ENCODE peak calls at places on chromosomes 13 and 19, in four cellular contexts. One of them, this sample, is unnamed.

GRCh38 chr19:43779820-43780219 is 953 bp downstream of the KCNN4 start:
- DNase-seq in sigmoid colon: no peak
- DNase-seq in breast epithelium: no peak
- DNase-seq in HCT116: no peak
- DNase-seq in this sample: no peak

GRCh38 chr13:37386276-37386675 is 212.3 kb downstream of the POSTN start:
- DNase-seq in breast epithelium: no peak
- DNase-seq in HCT116: no peak
- DNase-seq in sigmoid colon: no peak
- DNase-seq in this sample: no peak

GRCh38 chr13:43205421-43205820 is 182.0 kb downstream of the DNAJC15 start:
- DNase-seq in HCT116: no peak
- DNase-seq in sigmoid colon: no peak
- DNase-seq in breast epithelium: no peak
- DNase-seq in this sample: no peak

GRCh38 chr13:48398450-48399095 is 14.3 kb downstream of the LPAR6 start:
- DNase-seq in breast epithelium: no peak
- DNase-seq in sigmoid colon: no peak
- DNase-seq in HCT116: no peak
- DNase-seq in this sample: no peak

GRCh38 chr13:110331362-110331761 is 24.3 kb downstream of the COL4A2 start:
- DNase-seq in HCT116: no peak
- DNase-seq in breast epithelium: peak; percentile 14
- DNase-seq in sigmoid colon: peak; percentile 63
- DNase-seq in this sample: no peak

GRCh38 chr13:23656637-23657036 is 86.4 kb downstream of the TNFRSF19 start:
- DNase-seq in breast epithelium: no peak
- DNase-seq in HCT116: no peak
- DNase-seq in sigmoid colon: no peak
- DNase-seq in this sample: no peak

GRCh38 chr13:111210488-111210887 is 95.4 kb downstream of the ARHGEF7 start:
- DNase-seq in breast epithelium: no peak
- DNase-seq in HCT116: no peak
- DNase-seq in sigmoid colon: no peak
- DNase-seq in this sample: no peak

GRCh38 chr13:51912091-51912490 is 50.3 kb downstream of the CCDC70 start:
- DNase-seq in sigmoid colon: no peak
- DNase-seq in breast epithelium: no peak
- DNase-seq in HCT116: no peak
- DNase-seq in this sample: no peak

GRCh38 chr19:39135701-39136100 is 10.1 kb downstream of the PAK4 start:
- DNase-seq in HCT116: no peak
- DNase-seq in breast epithelium: no peak
- DNase-seq in sigmoid colon: no peak
- DNase-seq in this sample: no peak

GRCh38 chr13:105240356-105240755 is 1295.1 kb downstream of the EFNB2 start:
- DNase-seq in HCT116: no peak
- DNase-seq in sigmoid colon: no peak
- DNase-seq in breast epithelium: no peak
- DNase-seq in this sample: no peak

GRCh38 chr13:41652735-41653361 is 195.5 kb downstream of the RGCC start:
- DNase-seq in HCT116: peak; percentile 23
- DNase-seq in breast epithelium: no peak
- DNase-seq in sigmoid colon: no peak
- DNase-seq in this sample: no peak

GRCh38 chr13:100512422-100512821 is 76.2 kb downstream of the GGACT start:
- DNase-seq in HCT116: peak; percentile 22
- DNase-seq in sigmoid colon: no peak
- DNase-seq in breast epithelium: no peak
- DNase-seq in this sample: no peak

GRCh38 chr13:51614350-51614786 is 30.1 kb downstream of the WDFY2 start:
- DNase-seq in sigmoid colon: no peak
- DNase-seq in HCT116: no peak
- DNase-seq in breast epithelium: no peak
- DNase-seq in this sample: peak; percentile 74

GRCh38 chr13:51804295-51805172 is 571 bp upstream of the DHRS12 start:
- DNase-seq in breast epithelium: no peak
- DNase-seq in HCT116: no peak
- DNase-seq in sigmoid colon: peak; percentile 75
- DNase-seq in this sample: peak; percentile 71

GRCh38 chr13:30690282-30691188 is 44.8 kb upstream of the ALOX5AP start:
- DNase-seq in HCT116: no peak
- DNase-seq in sigmoid colon: peak; percentile 90
- DNase-seq in breast epithelium: no peak
- DNase-seq in this sample: peak; percentile 90

GRCh38 chr19:45069056-45069455 is 7.2 kb downstream of the ZNF296 start:
- DNase-seq in HCT116: no peak
- DNase-seq in sigmoid colon: no peak
- DNase-seq in breast epithelium: peak; percentile 84
- DNase-seq in this sample: no peak

GRCh38 chr19:42184401-42184861 is 33.0 kb downstream of the DEDD2 start:
- DNase-seq in breast epithelium: peak; percentile 68
- DNase-seq in sigmoid colon: peak; percentile 81
- DNase-seq in HCT116: peak; percentile 64
- DNase-seq in this sample: no peak

GRCh38 chr13:20772401-20773131 is 1.2 kb downstream of the EEF1AKMT1 start:
- DNase-seq in breast epithelium: no peak
- DNase-seq in sigmoid colon: no peak
- DNase-seq in HCT116: no peak
- DNase-seq in this sample: no peak

GRCh38 chr13:98203641-98204326 is 26.7 kb upstream of the RNF113B start:
- DNase-seq in breast epithelium: no peak
- DNase-seq in HCT116: no peak
- DNase-seq in sigmoid colon: no peak
- DNase-seq in this sample: no peak

GRCh38 chr13:36432106-36432544 is at the start of gene CCNA1:
- DNase-seq in HCT116: no peak
- DNase-seq in breast epithelium: no peak
- DNase-seq in sigmoid colon: no peak
- DNase-seq in this sample: peak; percentile 70

GRCh38 chr19:10800488-10800887 is 35.5 kb downstream of the TMED1 start:
- DNase-seq in breast epithelium: no peak
- DNase-seq in sigmoid colon: no peak
- DNase-seq in HCT116: no peak
- DNase-seq in this sample: no peak

GRCh38 chr13:79654520-79654919 is 173.6 kb downstream of the NDFIP2 start:
- DNase-seq in sigmoid colon: no peak
- DNase-seq in breast epithelium: no peak
- DNase-seq in HCT116: no peak
- DNase-seq in this sample: no peak

GRCh38 chr19:55801416-55801815 is 30.4 kb downstream of the NLRP11 start:
- DNase-seq in sigmoid colon: no peak
- DNase-seq in breast epithelium: no peak
- DNase-seq in HCT116: no peak
- DNase-seq in this sample: no peak

GRCh38 chr19:45969676-45970075 is 4.0 kb downstream of the NOVA2 start:
- DNase-seq in breast epithelium: no peak
- DNase-seq in HCT116: no peak
- DNase-seq in sigmoid colon: no peak
- DNase-seq in this sample: no peak

GRCh38 chr13:113991191-113991669 is 17.4 kb upstream of the C13orf46 start:
- DNase-seq in HCT116: no peak
- DNase-seq in sigmoid colon: peak; percentile 6
- DNase-seq in breast epithelium: no peak
- DNase-seq in this sample: peak; percentile 43

GRCh38 chr13:23380534-23380933 is 53.0 kb downstream of the SACS start:
- DNase-seq in HCT116: no peak
- DNase-seq in breast epithelium: no peak
- DNase-seq in sigmoid colon: no peak
- DNase-seq in this sample: no peak

GRCh38 chr13:30861163-30861562 is 44.9 kb upstream of the MEDAG start:
- DNase-seq in sigmoid colon: no peak
- DNase-seq in breast epithelium: no peak
- DNase-seq in HCT116: no peak
- DNase-seq in this sample: no peak

GRCh38 chr13:51003642-51004041 is 94.1 kb downstream of the RNASEH2B start:
- DNase-seq in sigmoid colon: no peak
- DNase-seq in HCT116: no peak
- DNase-seq in breast epithelium: no peak
- DNase-seq in this sample: no peak

GRCh38 chr19:5799247-5800241 is 5.3 kb upstream of the NRTN start:
- DNase-seq in breast epithelium: no peak
- DNase-seq in sigmoid colon: no peak
- DNase-seq in HCT116: no peak
- DNase-seq in this sample: no peak

GRCh38 chr13:27053902-27054595 is 117.6 kb downstream of the USP12 start:
- DNase-seq in HCT116: peak; percentile 41
- DNase-seq in sigmoid colon: no peak
- DNase-seq in breast epithelium: no peak
- DNase-seq in this sample: no peak

GRCh38 chr13:44575741-44576395 is at the start of gene TSC22D1:
- DNase-seq in HCT116: no peak
- DNase-seq in breast epithelium: no peak
- DNase-seq in sigmoid colon: peak; percentile 70
- DNase-seq in this sample: peak; percentile 74

DNA sequence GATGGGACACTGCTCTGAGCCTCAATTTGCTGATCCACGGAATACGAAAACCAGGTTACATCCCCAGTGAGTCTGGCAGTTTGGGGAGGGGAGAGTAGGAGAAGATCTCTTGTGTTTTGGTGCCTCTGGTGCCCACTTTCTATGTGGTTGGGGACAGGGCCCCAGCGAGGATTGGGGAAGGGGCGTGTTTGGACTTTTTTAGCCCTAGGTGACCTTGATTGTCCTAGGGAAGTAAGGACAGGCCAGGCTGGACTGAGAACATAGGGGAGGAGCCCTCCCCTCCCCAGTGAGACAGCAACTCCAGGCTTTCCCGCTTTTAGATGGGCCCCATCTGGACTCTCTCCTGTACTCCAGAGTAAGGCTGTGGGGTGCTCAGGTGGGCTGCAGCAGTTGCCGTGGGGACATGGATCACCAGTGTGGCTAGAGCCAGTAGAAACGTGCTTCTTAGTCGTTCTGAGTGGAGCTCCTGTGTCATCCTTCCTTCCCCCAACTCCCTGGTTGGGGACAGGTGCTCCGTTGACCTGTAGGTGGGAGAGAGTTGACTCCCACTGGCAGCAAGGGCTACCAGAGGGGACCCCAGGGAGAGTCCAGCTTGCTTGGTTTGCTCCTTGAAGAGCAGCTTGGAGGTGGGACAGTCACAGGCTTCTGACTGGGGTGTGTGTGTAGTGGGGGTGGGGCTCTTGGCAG is 4.3 kb downstream of the EGLN2 start:
- DNase-seq in sigmoid colon: no peak
- DNase-seq in breast epithelium: no peak
- DNase-seq in HCT116: no peak
- DNase-seq in this sample: no peak
- H3K4me1 ChIP-seq in sigmoid colon: peaks cover 81% of the 10 kb centered on the region
- H3K4me1 ChIP-seq in breast epithelium: peaks cover 69% of the 10 kb centered on the region
- H3K4me1 ChIP-seq in HCT116: peaks cover 64% of the 10 kb centered on the region
- H3K4me1 ChIP-seq in this sample: peaks cover 81% of the 10 kb centered on the region

GRCh38 chr19:47608074-47608907 is 643 bp upstream of the BICRA start:
- DNase-seq in breast epithelium: peak; percentile 93
- DNase-seq in sigmoid colon: peak; percentile 97
- DNase-seq in HCT116: peak; percentile 77
- DNase-seq in this sample: peak; percentile 95
- TF ChIP-seq POLR2A in breast epithelium: peak; percentile 56
- TF ChIP-seq POLR2A in sigmoid colon: peak; percentile 77
- TF ChIP-seq POLR2A in HCT116: no peak
- TF ChIP-seq POLR2A in this sample: no peak

DNA sequence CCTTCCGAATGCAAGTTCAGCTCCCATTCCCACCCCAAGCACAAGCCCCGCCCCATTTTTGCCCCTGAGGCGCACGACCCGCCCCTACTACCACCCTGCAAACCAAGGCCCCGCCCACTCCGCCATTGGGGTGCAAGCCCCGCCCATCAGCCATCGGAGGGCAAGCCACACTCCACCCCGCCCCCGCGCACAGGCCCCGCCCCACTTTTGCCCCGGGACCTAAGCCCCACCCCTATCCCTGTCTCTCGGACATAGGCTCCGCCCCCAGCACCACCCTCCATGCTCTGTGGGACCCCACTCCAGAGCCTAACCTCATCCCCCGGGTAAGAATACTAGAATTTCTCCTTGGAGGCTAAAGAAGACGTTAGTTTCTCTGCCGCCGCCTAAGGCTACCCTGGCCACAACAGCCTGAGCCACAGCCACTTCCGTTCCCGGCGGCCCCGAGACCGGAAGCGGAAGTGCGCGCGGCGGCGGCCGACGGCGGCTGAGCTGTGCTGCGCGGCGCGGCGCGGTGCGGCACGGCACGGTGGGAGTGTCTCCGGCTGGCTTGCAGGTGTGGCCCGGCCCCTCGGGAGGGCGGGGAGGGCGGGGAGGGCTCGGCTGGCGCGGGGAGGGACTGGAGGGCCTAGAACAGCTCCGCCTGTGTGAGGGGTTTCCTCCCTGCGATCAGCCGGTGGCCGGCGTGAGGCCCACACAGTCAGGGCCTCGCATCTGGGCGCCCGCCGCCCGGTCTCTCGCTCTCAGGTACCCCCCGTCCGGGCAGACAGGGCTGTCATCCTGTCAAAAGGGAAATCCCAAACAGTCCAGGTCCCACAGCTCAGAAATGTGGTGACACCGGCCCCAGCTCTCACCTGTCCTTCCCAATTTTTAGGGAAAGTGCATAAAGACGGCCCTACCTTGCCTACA is at the start of gene ZNF333:
- DNase-seq in HCT116: peak; percentile 85
- DNase-seq in breast epithelium: peak; percentile 94
- DNase-seq in sigmoid colon: peak; percentile 98
- DNase-seq in this sample: peak; percentile 98
- TF ChIP-seq POLR2AphosphoS5 in HCT116: peak; percentile 75
- TF ChIP-seq POLR2AphosphoS5 in breast epithelium: peak; percentile 55
- TF ChIP-seq POLR2AphosphoS5 in sigmoid colon: peak; percentile 75
- TF ChIP-seq POLR2AphosphoS5 in this sample: peak; percentile 41

GRCh38 chr19:33274663-33275558 is 27.4 kb downstream of the CEBPA start:
- DNase-seq in breast epithelium: no peak
- DNase-seq in sigmoid colon: no peak
- DNase-seq in HCT116: no peak
- DNase-seq in this sample: no peak
- H3K4me1 ChIP-seq in breast epithelium: no peaks in the 10 kb centered on the region
- H3K4me1 ChIP-seq in sigmoid colon: no peaks in the 10 kb centered on the region
- H3K4me1 ChIP-seq in HCT116: peaks cover 12% of the 10 kb centered on the region
- H3K4me1 ChIP-seq in this sample: peaks cover 33% of the 10 kb centered on the region

DNA sequence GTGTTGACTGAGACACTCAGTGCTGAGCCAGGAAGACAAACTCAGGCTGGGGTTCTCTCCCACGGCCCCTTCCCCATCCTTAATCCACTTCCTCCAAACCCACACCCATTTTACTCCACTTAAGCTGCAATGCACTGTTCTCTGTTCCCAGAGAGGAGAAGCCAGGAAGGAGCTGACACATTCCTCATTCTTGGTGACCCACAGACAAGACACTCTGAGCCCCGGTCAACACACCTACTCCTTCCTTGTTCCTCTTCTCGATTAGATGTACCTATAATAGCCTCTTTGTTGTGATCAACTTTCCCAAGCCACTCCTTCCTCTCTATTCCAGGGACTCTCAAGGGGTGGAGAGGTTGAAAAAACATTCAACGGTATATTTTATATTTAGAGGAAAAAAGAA is 47.1 kb downstream of the INSR start:
- DNase-seq in breast epithelium: no peak
- DNase-seq in sigmoid colon: no peak
- DNase-seq in HCT116: no peak
- DNase-seq in this sample: no peak
- TF ChIP-seq POLR2A in breast epithelium: no peak
- TF ChIP-seq POLR2A in sigmoid colon: no peak
- TF ChIP-seq POLR2A in HCT116: no peak
- TF ChIP-seq POLR2A in this sample: no peak